ENCODE peak calls at places on chromosomes 2 and 18, in eight cellular contexts. M is AG10803; N is astrocyte; I is suprapubic skin; E is OCI-LY7; B is epithelial cell of esophagus; S is CD8-positive, alpha-beta T cell; P is cardiac muscle cell. Q is an unnamed sample.
A peak's percentile ranks its signal among the peaks of the same experiment; 100 is the strongest.

GRCh38 chr2:106537711-106538275 is 50.6 kb downstream of the CD8B2 start:
- DNase-seq in E (no peak), S (no peak), I (no peak), B (no peak), N (no peak), M (no peak), P (no peak), Q (no peak)

GRCh38 chr2:84906900-84907714 is 1.7 kb downstream of the TMSB10 start:
- DNase-seq in E (peak; percentile 74), N (peak; percentile 88), B (peak; percentile 89), S (peak; percentile 64), I (no peak), M (peak; percentile 90), P (peak; percentile 4), Q (peak; percentile 39)

GRCh38 chr2:38665854-38666577 is at the start of gene GALM:
- DNase-seq in M (peak; percentile 92), S (peak; percentile 47), B (peak; percentile 47), N (peak; percentile 93), P (peak; percentile 96), I (peak; percentile 89), E (peak; percentile 70), Q (peak; percentile 78)

GRCh38 chr2:39380525-39381150 is 56.4 kb downstream of the MAP4K3 start:
- DNase-seq in B (no peak), P (no peak), N (peak; percentile 39), M (peak; percentile 29), S (no peak), I (no peak), E (no peak), Q (no peak)

GRCh38 chr2:219916761-219917160 is 289.3 kb downstream of the SLC4A3 start:
- DNase-seq in M (no peak), E (no peak), N (no peak), S (no peak), I (no peak), P (no peak), B (no peak), Q (no peak)

GRCh38 chr2:46549159-46549902 is 70.0 kb downstream of the TMEM247 start:
- DNase-seq in N (no peak), E (no peak), B (no peak), S (no peak), P (no peak), M (peak; percentile 17), I (no peak), Q (no peak)

GRCh38 chr18:48826806-48827205 is 124.0 kb downstream of the SMAD7 start:
- DNase-seq in N (no peak), S (no peak), P (no peak), I (peak; percentile 38), E (no peak), B (no peak), M (no peak), Q (no peak)

GRCh38 chr2:24164416-24164973 is 10.4 kb upstream of the FAM228A start:
- DNase-seq in N (no peak), I (no peak), P (peak; percentile 18), B (peak; percentile 55), M (no peak), S (peak; percentile 33), E (peak; percentile 67), Q (no peak)

GRCh38 chr2:224816816-224817215 is 100.7 kb upstream of the CCDC195 start:
- DNase-seq in I (no peak), P (no peak), E (no peak), N (peak; percentile 88), M (peak; percentile 78), B (peak; percentile 68), S (no peak), Q (peak; percentile 85)

GRCh38 chr2:237717366-237718276 is 81.0 kb upstream of the RBM44 start:
- DNase-seq in N (no peak), B (peak; percentile 31), P (no peak), E (no peak), I (peak; percentile 75), M (no peak), S (no peak), Q (no peak)

GRCh38 chr2:222424281-222424728 is at the start of gene SGPP2:
- DNase-seq in M (no peak), P (no peak), N (no peak), I (no peak), E (no peak), B (peak; percentile 24), S (no peak), Q (no peak)

GRCh38 chr18:47251289-47252120 is at the start of gene SKOR2:
- DNase-seq in I (no peak), B (no peak), E (no peak), P (no peak), N (no peak), M (no peak), S (no peak), Q (no peak)

GRCh38 chr2:190996338-190996946 is 17.5 kb downstream of the STAT1 start:
- DNase-seq in I (no peak), E (peak; percentile 55), N (no peak), M (peak; percentile 40), B (peak; percentile 44), P (peak; percentile 70), S (no peak), Q (no peak)

GRCh38 chr2:44713170-44713569 is 228.3 kb upstream of the SIX3 start:
- DNase-seq in P (no peak), B (no peak), E (peak; percentile 11), I (no peak), S (no peak), M (no peak), N (no peak), Q (no peak)

GRCh38 chr2:54701029-54701428 is 22.4 kb upstream of the EML6 start:
- DNase-seq in B (peak; percentile 64), S (no peak), P (no peak), N (no peak), M (no peak), E (no peak), I (no peak), Q (no peak)

GRCh38 chr2:47334356-47335136 is 68.4 kb upstream of the MSH2 start:
- DNase-seq in M (no peak), S (no peak), B (peak; percentile 67), N (no peak), E (no peak), P (no peak), I (no peak), Q (no peak)

GRCh38 chr2:172496096-172496709 is 59.7 kb upstream of the PDK1 start:
- DNase-seq in E (peak; percentile 11), B (no peak), S (peak; percentile 44), M (no peak), N (no peak), P (no peak), I (no peak), Q (no peak)

GRCh38 chr2:85437488-85438290 is 19.2 kb downstream of the SH2D6 start:
- DNase-seq in S (peak; percentile 75), N (peak; percentile 79), P (peak; percentile 73), B (peak; percentile 58), E (peak; percentile 77), M (peak; percentile 70), I (peak; percentile 91), Q (peak; percentile 97)

GRCh38 chr2:124325667-124326425 is 300.8 kb downstream of the CNTNAP5 start:
- DNase-seq in M (no peak), S (no peak), I (no peak), N (no peak), B (no peak), P (peak; percentile 11), E (no peak), Q (peak; percentile 63)

GRCh38 chr2:104939570-104940235 is 85.8 kb downstream of the POU3F3 start:
- DNase-seq in P (no peak), N (no peak), I (no peak), M (no peak), E (no peak), B (no peak), S (no peak), Q (no peak)

GRCh38 chr2:72146357-72147302 is 1.0 kb downstream of the CYP26B1 start:
- DNase-seq in N (no peak), E (no peak), M (no peak), P (no peak), S (peak; percentile 7), B (no peak), I (no peak), Q (no peak)

GRCh38 chr2:194345347-194345746 is 1311.7 kb upstream of the SLC39A10 start:
- DNase-seq in E (no peak), M (no peak), S (no peak), N (no peak), B (no peak), I (no peak), P (no peak), Q (no peak)

GRCh38 chr2:167297292-167297691 is 409.0 kb downstream of the XIRP2 start:
- DNase-seq in M (no peak), N (no peak), I (no peak), B (no peak), P (no peak), E (no peak), S (no peak), Q (no peak)
- TF ChIP-seq CTCF in M (no peak), N (no peak), I (no peak), B (no peak), P (no peak), E (no peak), S (no peak), Q (no peak)

DNA sequence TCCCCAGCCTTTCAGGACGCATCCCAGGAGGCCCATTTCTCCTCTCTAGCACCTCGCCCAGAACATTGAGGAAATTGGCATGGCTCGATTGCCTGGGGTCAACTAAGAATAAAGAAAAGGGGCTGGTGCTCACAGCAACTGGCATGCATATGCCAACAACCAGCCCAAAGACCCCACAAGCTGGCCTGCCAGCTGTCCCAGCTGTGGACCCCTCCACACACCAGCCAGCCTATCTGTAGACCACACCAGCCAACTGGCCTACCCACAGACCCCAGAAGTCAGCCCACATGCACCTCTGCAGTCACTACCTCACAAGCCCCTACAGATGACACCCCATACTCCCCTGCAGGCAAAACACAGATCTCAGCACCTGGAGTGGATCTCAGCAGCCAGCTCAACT is 123.8 kb upstream of the ID2 start:
- DNase-seq in I (peak; percentile 21), N (no peak), E (no peak), B (no peak), P (no peak), S (no peak), M (no peak), Q (no peak)
- H3K4me3 ChIP-seq in I (no peak overlapping the region), N (no peak overlapping the region), E (no peak overlapping the region), B (no peak overlapping the region), P (no peak overlapping the region), S (no peak overlapping the region), M (no peak overlapping the region), Q (no peak overlapping the region)

GRCh38 chr2:11155326-11156059 is at the start of gene SLC66A3:
- DNase-seq in I (peak; percentile 87), P (peak; percentile 95), E (peak; percentile 89), M (peak; percentile 86), B (peak; percentile 90), N (peak; percentile 75), S (no peak), Q (peak; percentile 42)
- TF ChIP-seq CTCF in I (no peak), P (no peak), E (no peak), M (no peak), B (no peak), N (no peak), S (no peak), Q (no peak)

DNA sequence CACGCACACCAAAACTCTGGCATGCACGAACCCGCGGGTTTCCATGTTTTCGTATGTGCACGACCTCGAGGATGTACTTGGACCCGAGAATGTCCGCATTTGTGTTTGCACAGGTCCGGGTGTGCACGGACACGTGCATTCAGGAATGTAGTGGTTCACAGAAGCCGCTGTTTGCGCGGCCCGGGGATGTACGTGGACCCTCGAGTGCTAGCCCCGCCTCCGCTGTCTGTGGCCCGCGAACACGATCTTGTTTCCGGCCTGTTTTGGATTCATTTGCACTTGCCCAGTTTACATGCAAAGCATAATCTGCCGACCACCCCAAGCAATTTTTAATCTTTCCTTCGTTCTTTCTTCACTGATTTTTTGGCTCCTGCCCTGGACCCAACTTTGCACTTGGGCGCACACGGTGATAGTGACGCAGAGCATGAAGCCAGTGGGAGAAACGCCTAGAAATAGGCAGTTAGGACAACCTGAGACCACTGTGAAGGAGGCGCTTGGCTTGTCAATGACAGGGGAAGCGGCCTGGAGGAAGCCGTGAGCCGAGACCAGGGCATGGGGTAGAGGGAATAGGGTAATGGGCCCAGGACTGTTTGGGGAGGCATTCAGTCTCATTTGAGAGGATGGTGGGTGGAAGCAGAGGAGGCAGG is 45.4 kb upstream of the PTMA start:
- DNase-seq in P (no peak), B (no peak), M (no peak), N (no peak), I (no peak), E (no peak), S (no peak), Q (no peak)
- H3K4me3 ChIP-seq in P (no peak overlapping the region), B (peak overlapping the region; percentile 48), M (peak overlapping the region; percentile 61), N (peak overlapping the region; percentile 46), I (peak overlapping the region; percentile 49), E (peak overlapping the region; percentile 63), S (peak overlapping the region; percentile 82), Q (peak overlapping the region; percentile 31)